ENCODE peak calls at places on chromosome 15, in nine cellular contexts. C is tibial nerve; O is IMR-90; J is kidney; B is cardiac muscle cell; E is CD8-positive, alpha-beta T cell; K is body of pancreas; I is uterus; A is neural progenitor cell. G is an unnamed sample. For H3K36me3, the result is how much of the 10 kb centered on the place peaks cover.

GRCh38 chr15:101320501-101321052 is 25.5 kb upstream of the SNRPA1 start:
- DNase-seq in C (peak), O (peak), J (peak), B (peak), E (peak), K (peak), I (no peak), A (peak), G (peak)

GRCh38 chr15:34607832-34608231 is 24.4 kb upstream of the GOLGA8B start:
- DNase-seq in C (no peak), O (no peak), J (no peak), B (no peak), E (no peak), K (no peak), I (no peak), A (no peak), G (no peak)

GRCh38 chr15:89112341-89112971 is 24.2 kb downstream of the ABHD2 start:
- DNase-seq in C (no peak), O (peak), J (no peak), B (no peak), E (no peak), K (peak), I (no peak), A (no peak), G (no peak)

GRCh38 chr15:99249270-99249817 is at the start of gene TTC23:
- DNase-seq in C (peak), O (peak), J (no peak), B (peak), E (no peak), K (peak), I (no peak), A (peak), G (no peak)

GRCh38 chr15:99504823-99505551 is 60.8 kb upstream of the MEF2A start:
- DNase-seq in C (no peak), O (peak), J (no peak), B (no peak), E (no peak), K (no peak), I (no peak), A (no peak), G (no peak)

GRCh38 chr15:31365655-31366127 is 39.1 kb downstream of the KLF13 start:
- DNase-seq in C (peak), O (peak), J (peak), B (peak), E (peak), K (peak), I (peak), A (peak), G (peak)

GRCh38 chr15:27707216-27707710 is 391.9 kb downstream of the OCA2 start:
- DNase-seq in C (no peak), O (no peak), J (no peak), B (no peak), E (no peak), K (no peak), I (no peak), A (no peak), G (no peak)

GRCh38 chr15:85044251-85044853 is 62.7 kb downstream of the PDE8A start:
- DNase-seq in C (peak), O (peak), J (no peak), B (peak), E (peak), K (peak), I (peak), A (peak), G (no peak)

GRCh38 chr15:25768271-25768670 is 94.9 kb downstream of the ATP10A start:
- DNase-seq in C (no peak), O (no peak), J (no peak), B (no peak), E (no peak), K (no peak), I (no peak), A (no peak), G (no peak)

GRCh38 chr15:86082619-86083377 is 3.1 kb downstream of the AGBL1 start:
- DNase-seq in C (no peak), O (no peak), J (no peak), B (no peak), E (no peak), K (no peak), I (no peak), A (no peak), G (no peak)

GRCh38 chr15:86077070-86077469 is 2.6 kb upstream of the AGBL1 start:
- DNase-seq in C (no peak), O (no peak), J (no peak), B (no peak), E (no peak), K (no peak), I (no peak), A (no peak), G (no peak)

GRCh38 chr15:86076468-86076867 is 3.2 kb upstream of the AGBL1 start:
- DNase-seq in C (no peak), O (no peak), J (no peak), B (no peak), E (no peak), K (no peak), I (no peak), A (peak), G (no peak)

GRCh38 chr15:86080302-86080701 is 631 bp downstream of the AGBL1 start:
- DNase-seq in C (no peak), O (no peak), J (no peak), B (no peak), E (no peak), K (no peak), I (no peak), A (no peak), G (no peak)

DNA sequence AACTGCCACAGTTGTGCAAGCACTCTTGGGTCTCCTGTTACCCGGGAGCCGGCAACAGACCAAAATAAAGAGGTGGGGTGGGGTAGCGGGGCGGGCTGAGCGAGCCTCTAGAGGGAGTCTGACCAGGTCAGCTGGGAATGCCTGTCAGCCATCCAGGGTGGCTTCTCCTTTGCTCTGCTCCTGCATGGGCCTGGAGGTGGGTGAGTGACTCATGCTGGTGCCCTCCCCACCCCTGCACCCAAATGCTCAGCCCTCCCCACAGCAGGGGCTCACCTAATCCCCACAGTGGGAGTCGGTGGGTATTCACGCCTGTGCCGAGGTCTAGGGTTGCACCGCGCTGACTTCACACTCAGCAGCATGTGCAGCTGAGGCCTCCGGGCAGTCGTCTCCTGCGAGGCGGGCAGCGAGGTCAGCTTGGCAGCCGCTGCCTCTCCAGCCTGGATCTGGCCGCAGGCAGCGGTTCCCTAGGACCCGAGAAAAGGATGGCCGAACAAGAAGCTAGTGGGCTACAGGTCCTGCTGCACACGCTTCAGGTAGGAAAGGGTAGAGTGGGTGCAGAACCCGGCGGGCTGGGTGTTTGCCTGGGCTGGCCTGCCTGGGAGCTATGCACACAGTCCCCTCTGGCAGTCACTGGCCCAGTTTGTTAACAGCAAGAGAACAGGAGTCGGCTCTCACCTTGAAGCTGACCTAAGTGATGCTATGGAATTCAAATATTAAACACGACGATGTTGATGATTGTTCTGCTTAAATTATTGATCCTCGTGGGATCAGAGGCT is at the start of gene AGBL1:
- DNase-seq in C (no peak), O (no peak), J (no peak), B (no peak), E (no peak), K (no peak), I (no peak), A (peak), G (peak)
- H3K27ac ChIP-seq in C (no peak), O (no peak), J (no peak), B (no peak), E (no peak), K (no peak), I (no peak), A (no peak), G (peak)

DNA sequence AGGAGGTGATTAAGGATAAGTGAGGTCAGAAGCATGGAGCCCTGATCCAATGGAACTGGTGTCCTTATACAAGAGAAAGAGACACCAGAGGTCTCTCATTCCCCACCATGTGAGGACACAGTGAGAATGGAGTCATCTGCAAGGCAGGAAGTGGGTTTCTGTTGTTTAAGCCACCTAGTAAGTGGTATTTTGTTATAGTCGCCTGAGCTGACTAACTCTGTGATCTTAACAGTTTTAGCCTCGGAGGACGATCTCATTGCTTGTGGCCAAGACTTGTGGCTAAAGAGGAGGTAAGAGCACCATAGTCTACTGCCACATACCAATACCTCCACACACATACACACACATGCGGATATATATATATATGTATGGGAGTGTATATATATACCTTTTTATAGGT is 73.8 kb downstream of the MCTP2 start:
- DNase-seq in C (no peak), O (peak), J (no peak), B (no peak), E (peak), K (no peak), I (no peak), A (no peak), G (no peak)
- H3K36me3 ChIP-seq in C (under half), O (under half), J (under half), B (under half), E (under half), K (under half), I (under half), A (under half), G (under half)

DNA sequence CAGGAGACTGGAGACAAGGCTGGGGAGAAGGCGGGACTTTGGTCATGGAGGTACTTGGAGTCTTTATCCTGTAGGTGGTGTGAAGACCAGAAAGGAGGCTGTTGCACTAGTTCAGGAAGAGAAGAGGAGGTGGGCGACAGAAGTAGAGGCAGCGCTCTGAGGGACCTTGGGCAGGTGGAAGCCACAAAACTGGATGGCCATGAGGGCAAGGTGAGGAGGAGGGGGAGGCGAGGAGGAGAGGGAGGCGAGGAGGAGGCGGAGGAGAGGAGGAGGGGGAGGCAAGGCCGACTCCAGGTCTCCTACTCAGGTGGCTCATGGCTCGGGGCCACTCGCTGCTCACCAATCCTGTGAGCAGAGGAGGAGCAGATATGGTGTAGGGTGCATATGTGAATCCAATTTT is 125.6 kb downstream of the RPLP1 start:
- DNase-seq in C (no peak), O (no peak), J (peak), B (no peak), E (no peak), K (no peak), I (no peak), A (no peak), G (no peak)
- TF ChIP-seq CTCF in C (no peak), O (no peak), J (no peak), B (no peak), E (no peak), K (no peak), I (no peak), A (no peak), G (no peak)

GRCh38 chr15:93088200-93088980 is 621 bp downstream of the RGMA start:
- DNase-seq in C (no peak), O (no peak), J (peak), B (peak), E (peak), K (peak), I (peak), A (peak), G (no peak)

GRCh38 chr15:93088981-93089854 is at the start of gene RGMA:
- DNase-seq in C (no peak), O (no peak), J (peak), B (peak), E (no peak), K (peak), I (peak), A (peak), G (no peak)

GRCh38 chr15:93093765-93094164 is 4.8 kb upstream of the RGMA start:
- DNase-seq in C (no peak), O (no peak), J (no peak), B (no peak), E (no peak), K (no peak), I (no peak), A (no peak), G (no peak)

GRCh38 chr15:93089855-93090305 is 869 bp upstream of the RGMA start:
- DNase-seq in C (peak), O (no peak), J (no peak), B (peak), E (no peak), K (no peak), I (no peak), A (peak), G (no peak)

GRCh38 chr15:93091465-93091864 is 2.5 kb upstream of the RGMA start:
- DNase-seq in C (no peak), O (no peak), J (no peak), B (no peak), E (no peak), K (no peak), I (no peak), A (no peak), G (no peak)
- H3K27ac ChIP-seq in C (no peak), O (no peak), J (no peak), B (no peak), E (no peak), K (no peak), I (no peak), A (no peak), G (no peak)

DNA sequence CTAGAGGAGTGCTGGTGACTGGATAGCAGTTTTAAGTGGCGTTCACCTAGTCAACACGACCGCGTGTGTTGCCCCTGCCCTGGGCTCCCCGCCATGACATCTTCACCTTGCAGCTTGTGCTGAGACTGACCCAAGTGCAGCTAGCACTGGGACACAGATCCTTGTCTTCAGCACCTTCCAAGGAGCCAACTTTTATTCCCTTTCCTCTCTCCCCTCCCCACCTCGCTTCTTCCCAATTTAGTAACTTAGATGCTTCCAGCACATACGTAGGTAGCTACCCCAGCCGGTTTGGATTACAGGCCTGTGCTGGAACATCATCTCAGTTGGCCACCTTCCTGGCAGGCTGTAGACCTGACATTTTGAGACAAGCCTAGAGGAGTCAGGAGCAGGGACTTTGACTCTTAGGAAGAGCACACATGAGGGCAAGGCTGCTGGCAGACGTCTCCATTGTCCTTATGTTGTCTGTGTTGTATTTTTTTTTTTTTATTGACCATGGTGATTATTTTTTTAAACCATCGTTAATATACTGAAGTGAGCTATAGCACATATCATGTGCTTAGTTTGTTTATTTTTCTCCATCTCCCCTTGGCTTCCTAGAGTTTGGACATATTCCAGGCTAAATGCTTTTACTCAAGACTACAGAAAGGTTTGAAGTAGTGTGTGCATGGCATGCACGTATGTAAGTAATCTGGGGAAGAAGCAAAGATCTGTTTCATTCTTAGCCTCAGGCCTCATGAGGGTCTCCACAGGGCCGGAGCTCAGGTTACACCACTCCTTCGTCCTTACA is 61.0 kb downstream of the AAGAB start:
- DNase-seq in C (no peak), O (peak), J (no peak), B (no peak), E (no peak), K (no peak), I (peak), A (no peak), G (no peak)
- H3K36me3 ChIP-seq in C (under half), O (half or more), J (under half), B (under half), E (under half), K (under half), I (under half), A (under half), G (half or more)

GRCh38 chr15:75508741-75509532 is 57.4 kb upstream of the SIN3A start:
- DNase-seq in C (peak), O (peak), J (no peak), B (peak), E (peak), K (no peak), I (no peak), A (no peak), G (no peak)
- TF ChIP-seq CTCF in C (peak), O (peak), J (peak), B (peak), E (peak), K (peak), I (peak), A (peak), G (peak)

DNA sequence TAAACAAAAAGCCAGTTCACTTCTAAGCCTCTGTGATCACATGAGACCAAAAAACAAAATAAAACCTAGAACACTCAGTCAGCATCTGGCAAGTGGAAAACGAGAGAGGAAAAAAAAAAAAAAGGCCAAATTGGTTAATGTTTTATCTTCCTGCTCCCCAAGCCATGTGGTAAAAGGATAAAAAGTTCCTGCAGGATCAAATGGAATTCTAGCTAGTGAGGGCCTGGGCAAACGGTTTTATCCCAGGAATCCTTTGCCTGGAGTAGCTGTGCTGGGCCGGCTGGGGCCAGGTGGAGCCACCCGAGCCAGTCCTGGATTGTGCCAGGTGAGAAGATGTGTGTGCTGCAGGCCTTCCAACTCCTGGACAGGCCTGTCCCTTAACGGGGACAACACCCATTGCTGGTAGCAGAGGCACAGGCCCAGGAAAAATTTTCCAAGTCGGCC is 13.2 kb downstream of the SMAD6 start:
- DNase-seq in C (no peak), O (no peak), J (no peak), B (no peak), E (no peak), K (peak), I (no peak), A (peak), G (no peak)
- H3K27ac ChIP-seq in C (no peak), O (no peak), J (peak), B (peak), E (no peak), K (peak), I (peak), A (peak), G (peak)

DNA sequence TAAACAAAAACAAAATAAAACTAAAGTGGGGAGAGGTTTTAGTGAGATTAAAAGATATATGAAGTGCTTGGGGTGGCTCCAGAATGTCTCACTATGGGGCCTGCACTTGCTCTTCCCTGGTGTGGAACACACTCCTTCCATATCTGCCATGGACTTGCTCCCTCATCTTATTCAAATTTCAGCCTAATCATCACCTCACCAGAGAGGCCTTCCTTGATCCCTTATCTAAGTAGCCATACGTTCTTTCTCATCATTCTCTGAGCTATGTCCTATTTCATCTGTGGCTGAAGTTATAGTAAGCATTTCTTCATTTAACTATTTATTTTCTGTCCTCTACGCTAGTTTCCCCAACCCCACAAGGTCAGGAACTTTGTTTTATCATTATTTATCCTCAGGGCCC is 511.7 kb downstream of the NTRK3 start:
- DNase-seq in C (no peak), O (no peak), J (no peak), B (no peak), E (no peak), K (no peak), I (no peak), A (no peak), G (no peak)
- H3K36me3 ChIP-seq in C (under half), O (under half), J (under half), B (under half), E (under half), K (under half), I (under half), A (under half), G (under half)

GRCh38 chr15:51536965-51537574 is 85.5 kb downstream of the DMXL2 start:
- DNase-seq in C (peak), O (peak), J (no peak), B (peak), E (no peak), K (no peak), I (no peak), A (peak), G (no peak)
- TF ChIP-seq CTCF in C (peak), O (peak), J (peak), B (peak), E (no peak), K (peak), I (no peak), A (peak), G (peak)

G was measured in lower lobe of right lung.